ENCODE peak calls at places on chromosomes 16 and 17, in seven cellular contexts. V, I, R, P, G, D and S are unnamed samples.

GRCh38 chr17:34781571-34782108 is 179.6 kb downstream of the CCT6B start:
- DNase-seq in D (no peak), V (no peak), R (no peak), I (no peak), P (no peak), G (no peak), S (no peak)

GRCh38 chr16:9364721-9365693 is 273.6 kb downstream of the HAPSTR1 start:
- DNase-seq in V (no peak), D (peak), P (no peak), R (peak), G (peak), I (no peak), S (no peak)

GRCh38 chr16:81275064-81275532 is 36.6 kb downstream of the BCO1 start:
- DNase-seq in P (no peak), D (no peak), R (no peak), V (no peak), I (no peak), G (no peak), S (peak)

GRCh38 chr17:79621151-79621940 is 10.5 kb upstream of the RBFOX3 start:
- DNase-seq in P (no peak), R (peak), D (no peak), I (no peak), V (no peak), G (no peak), S (no peak)

GRCh38 chr16:59849716-59850115 is 1115.6 kb upstream of the GOT2 start:
- DNase-seq in D (no peak), P (no peak), I (no peak), R (no peak), V (no peak), G (no peak), S (no peak)

GRCh38 chr17:8953152-8953885 is 12.2 kb downstream of the PIK3R5 start:
- DNase-seq in G (no peak), R (no peak), V (no peak), P (no peak), D (no peak), I (no peak), S (no peak)

GRCh38 chr17:12085076-12085949 is 64.6 kb downstream of the MAP2K4 start:
- DNase-seq in G (no peak), R (no peak), V (no peak), D (no peak), I (no peak), P (no peak), S (no peak)

GRCh38 chr16:49866533-49867155 is 10.7 kb upstream of the ZNF423 start:
- DNase-seq in R (no peak), I (no peak), V (no peak), D (no peak), G (no peak), P (no peak), S (no peak)

GRCh38 chr17:6496116-6496481 is 51.8 kb downstream of the PIMREG start:
- DNase-seq in P (no peak), G (no peak), D (no peak), R (no peak), I (peak), V (no peak), S (no peak)

GRCh38 chr17:31309525-31309924 is 4.3 kb downstream of the EVI2B start:
- DNase-seq in R (no peak), P (no peak), D (no peak), I (peak), V (no peak), G (no peak), S (no peak)

GRCh38 chr17:19378416-19379293 is at the start of gene MAPK7:
- DNase-seq in P (no peak), R (peak), V (no peak), D (no peak), G (no peak), I (no peak), S (peak)

GRCh38 chr17:28986714-28987367 is 19.0 kb downstream of the SEZ6 start:
- DNase-seq in D (no peak), P (no peak), G (no peak), R (no peak), I (no peak), V (no peak), S (no peak)

GRCh38 chr17:3879181-3879580 is 13.7 kb downstream of the CAMKK1 start:
- DNase-seq in P (no peak), D (no peak), I (no peak), V (no peak), G (no peak), R (peak), S (no peak)

GRCh38 chr17:49836111-49837030 is 11.5 kb downstream of the TAC4 start:
- DNase-seq in V (peak), P (no peak), G (peak), D (no peak), R (peak), I (no peak), S (no peak)

GRCh38 chr17:57966246-57966645 is 11.0 kb upstream of the CUEDC1 start:
- DNase-seq in G (peak), P (no peak), D (no peak), R (no peak), I (no peak), V (no peak), S (no peak)

GRCh38 chr16:72850021-72850420 is 197.9 kb downstream of the ZFHX3 start:
- DNase-seq in I (no peak), D (no peak), P (no peak), V (no peak), G (no peak), R (no peak), S (no peak)

GRCh38 chr16:72853575-72853974 is 194.4 kb downstream of the ZFHX3 start:
- DNase-seq in R (no peak), G (no peak), I (no peak), V (no peak), D (no peak), P (no peak), S (no peak)

GRCh38 chr16:72848759-72849664 is 198.9 kb downstream of the ZFHX3 start:
- DNase-seq in P (peak), I (no peak), G (peak), V (peak), D (peak), R (peak), S (peak)

GRCh38 chr16:72848045-72848410 is 199.9 kb downstream of the ZFHX3 start:
- DNase-seq in G (no peak), P (no peak), D (no peak), R (no peak), V (peak), I (no peak), S (no peak)

DNA sequence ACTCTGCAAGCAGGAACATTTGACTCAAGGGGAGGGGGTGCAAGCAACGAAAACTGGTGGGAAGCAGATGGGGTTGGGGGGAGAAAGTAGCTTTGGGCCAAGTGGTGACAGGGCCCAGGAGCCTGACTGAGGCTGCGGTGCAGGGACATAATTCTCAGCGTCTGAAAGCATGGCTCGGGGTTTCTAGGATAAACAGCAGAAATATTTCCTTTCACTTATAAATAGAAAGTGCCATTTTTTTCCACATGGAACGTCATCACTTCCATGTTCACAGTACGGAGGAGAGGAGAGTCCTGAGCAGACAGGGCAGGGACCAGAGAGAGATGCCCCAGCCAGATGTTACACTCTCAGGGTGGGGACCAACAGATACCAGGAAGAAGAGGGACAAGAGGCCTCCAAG is 197.1 kb downstream of the ZFHX3 start:
- DNase-seq in V (no peak), D (peak), P (no peak), I (no peak), R (peak), G (no peak), S (no peak)
- H3K27ac ChIP-seq in V (peak), D (peak), P (no peak), I (no peak), R (peak), G (peak), S (peak)

GRCh38 chr17:81287155-81287554 is 8.0 kb downstream of the SLC38A10 start:
- DNase-seq in I (no peak), D (no peak), G (no peak), V (no peak), R (no peak), P (no peak), S (no peak)
- H3K27ac ChIP-seq in I (no peak), D (no peak), G (peak), V (no peak), R (no peak), P (no peak), S (no peak)

GRCh38 chr17:18064053-18064452 is 23.7 kb upstream of the DRG2 start:
- DNase-seq in D (no peak), G (no peak), I (no peak), V (no peak), P (no peak), R (no peak), S (no peak)
- H3K27ac ChIP-seq in D (no peak), G (no peak), I (no peak), V (no peak), P (no peak), R (no peak), S (no peak)

DNA sequence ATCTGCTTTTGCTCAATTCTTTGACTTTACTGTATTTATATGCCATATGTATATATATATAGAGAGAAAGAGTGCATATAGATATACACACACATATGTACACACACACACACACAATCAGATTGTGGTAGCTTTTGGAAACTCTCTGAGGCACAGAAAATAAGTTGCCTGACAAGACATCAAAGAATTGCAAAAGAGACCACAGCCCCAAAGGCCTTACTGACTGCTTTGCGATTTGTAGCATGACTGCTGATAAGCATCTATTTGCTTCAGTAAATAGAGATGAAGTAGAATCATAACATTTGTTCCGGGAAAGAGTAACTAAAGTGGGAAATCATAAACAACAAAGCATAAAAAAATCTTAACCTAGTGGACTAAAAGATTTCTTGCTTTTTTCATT is 9.4 kb upstream of the AMZ2 start:
- DNase-seq in P (no peak), D (no peak), I (no peak), G (no peak), V (no peak), R (no peak), S (no peak)
- H3K27ac ChIP-seq in P (no peak), D (no peak), I (peak), G (no peak), V (no peak), R (no peak), S (peak)

DNA sequence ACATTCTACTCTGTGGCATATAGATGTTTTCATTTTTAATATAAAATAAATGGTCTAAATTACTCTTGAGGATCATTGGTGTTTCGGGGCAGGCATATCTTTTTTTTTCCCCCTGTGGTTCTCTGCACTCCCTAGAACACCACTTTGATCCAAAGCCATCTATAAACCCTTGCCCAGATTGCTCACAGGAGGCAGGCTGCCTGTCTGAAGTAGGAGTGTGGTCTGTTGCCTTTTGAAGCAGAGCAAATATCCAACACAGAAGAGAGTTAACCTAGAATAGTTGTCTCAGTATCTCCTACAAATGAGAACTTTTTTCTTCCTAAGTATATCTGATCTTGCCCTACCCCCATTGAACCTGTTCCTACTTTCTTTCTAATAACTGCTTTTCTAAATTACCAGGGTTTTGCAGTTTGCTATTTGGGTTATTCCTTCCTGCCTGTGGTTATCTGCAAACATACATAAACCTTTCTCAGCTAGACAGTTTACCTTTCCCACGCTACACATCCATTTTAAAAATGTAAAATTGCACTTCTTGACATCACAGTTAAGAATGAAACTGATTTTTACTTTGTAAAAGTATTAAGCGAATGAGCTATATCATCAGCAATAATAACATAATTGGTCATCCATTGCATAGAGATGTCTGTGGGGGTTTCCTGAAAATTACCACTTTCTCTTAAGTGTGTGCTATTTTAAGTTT is 4.7 kb upstream of the CMTM1 start:
- DNase-seq in D (no peak), P (no peak), R (no peak), V (no peak), G (no peak), I (no peak), S (peak)
- H3K27ac ChIP-seq in D (no peak), P (no peak), R (no peak), V (no peak), G (no peak), I (no peak), S (no peak)

DNA sequence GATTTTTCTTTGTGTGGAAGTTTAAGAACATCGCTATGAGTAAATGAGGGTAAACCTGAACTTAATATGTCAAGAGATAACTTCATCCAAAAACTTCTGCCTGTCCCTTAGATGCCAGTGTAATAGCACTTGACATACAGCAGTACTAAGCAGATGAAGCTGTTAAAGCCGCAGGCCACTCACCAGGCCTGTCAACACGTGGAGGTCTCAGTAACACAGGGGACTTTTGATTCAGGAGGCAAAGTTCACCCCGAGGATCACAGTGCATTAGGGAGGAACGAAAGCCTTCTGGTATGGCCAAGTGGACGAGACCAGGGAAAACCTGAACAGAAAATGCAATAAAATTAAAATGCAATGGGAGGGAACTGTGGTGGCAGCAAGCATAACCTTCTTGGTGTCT is 235.7 kb downstream of the CHD9NB start:
- DNase-seq in R (no peak), I (no peak), G (no peak), P (no peak), D (no peak), V (no peak), S (no peak)
- H3K27ac ChIP-seq in R (no peak), I (no peak), G (no peak), P (no peak), D (no peak), V (no peak), S (no peak)

GRCh38 chr17:60372790-60373483 is 19.0 kb downstream of the USP32 start:
- DNase-seq in P (peak), D (no peak), R (no peak), V (peak), I (no peak), G (no peak), S (no peak)
- H3K27ac ChIP-seq in P (peak), D (no peak), R (no peak), V (no peak), I (no peak), G (no peak), S (no peak)

GRCh38 chr17:77802333-77802615 is 156.2 kb upstream of the TNRC6C start:
- DNase-seq in G (no peak), D (no peak), I (no peak), V (no peak), P (no peak), R (no peak), S (no peak)
- H3K27ac ChIP-seq in G (no peak), D (no peak), I (no peak), V (no peak), P (no peak), R (no peak), S (no peak)

GRCh38 chr16:4328580-4329353 is 12.9 kb downstream of the GLIS2 start:
- DNase-seq in R (no peak), I (no peak), P (no peak), G (no peak), V (no peak), D (no peak), S (no peak)

GRCh38 chr16:4327782-4328579 is 12.1 kb downstream of the GLIS2 start:
- DNase-seq in G (peak), I (peak), P (peak), D (no peak), V (no peak), R (peak), S (peak)

GRCh38 chr16:4329354-4329775 is 13.5 kb downstream of the GLIS2 start:
- DNase-seq in R (no peak), I (no peak), D (no peak), P (no peak), G (no peak), V (no peak), S (no peak)

GRCh38 chr16:4324871-4325740 is 9.2 kb downstream of the GLIS2 start:
- DNase-seq in R (no peak), V (no peak), I (peak), G (no peak), D (no peak), P (no peak), S (no peak)

GRCh38 chr16:4327386-4327781 is 11.5 kb downstream of the GLIS2 start:
- DNase-seq in V (no peak), I (no peak), R (no peak), G (no peak), P (no peak), D (no peak), S (no peak)
- H3K27ac ChIP-seq in V (no peak), I (no peak), R (no peak), G (peak), P (no peak), D (peak), S (peak)